ENCODE peak calls at places on chromosomes 7 and 10, in seven cellular contexts. V is GM12878, M is H1, F is HepG2, I is GM12892, A is K562, K is SK-N-SH. W is an unnamed sample.

GRCh38 chr10:117352724-117353123 is 22.5 kb downstream of the PDZD8 start:
- DNase-seq in V (no peak), M (no peak), F (no peak), I (no peak), A (peak), K (no peak), W (no peak)

GRCh38 chr10:30813872-30814471 is 184.4 kb upstream of the LYZL2 start:
- DNase-seq in V (no peak), M (no peak), F (no peak), I (no peak), A (no peak), K (no peak), W (no peak)

GRCh38 chr10:27542812-27543211 is 38.7 kb downstream of the RAB18 start:
- DNase-seq in V (no peak), M (no peak), F (no peak), I (no peak), A (no peak), K (no peak), W (no peak)

GRCh38 chr10:100979821-100980272 is 7.5 kb downstream of the MRPL43 start:
- DNase-seq in V (no peak), M (no peak), F (no peak), I (no peak), A (no peak), K (no peak), W (no peak)

GRCh38 chr10:15725603-15726002 is 5.9 kb upstream of the ITGA8 start:
- DNase-seq in V (no peak), M (no peak), F (peak), I (no peak), A (peak), K (peak), W (no peak)

GRCh38 chr10:15879058-15879457 is 18.8 kb upstream of the MINDY3 start:
- DNase-seq in V (no peak), M (no peak), F (peak), I (no peak), A (peak), K (peak), W (no peak)

GRCh38 chr7:74501298-74501697 is 47.6 kb downstream of the GTF2IRD1 start:
- DNase-seq in V (no peak), M (no peak), F (no peak), I (no peak), A (no peak), K (no peak), W (no peak)

GRCh38 chr10:50618624-50619023 is 5.1 kb downstream of the SGMS1 start:
- DNase-seq in V (no peak), M (no peak), F (no peak), I (no peak), A (no peak), K (no peak), W (no peak)

GRCh38 chr10:103820101-103821062 is 35.0 kb downstream of the SH3PXD2A start:
- DNase-seq in V (no peak), M (no peak), F (no peak), I (no peak), A (no peak), K (peak), W (no peak)

GRCh38 chr10:131896403-131896802 is 4.4 kb upstream of the PPP2R2D start:
- DNase-seq in V (no peak), M (no peak), F (no peak), I (no peak), A (no peak), K (no peak), W (no peak)

GRCh38 chr7:36658603-36659516 is 65.4 kb downstream of the AOAH start:
- DNase-seq in V (no peak), M (no peak), F (peak), I (no peak), A (no peak), K (no peak), W (no peak)

GRCh38 chr10:126663880-126664279 is 6.6 kb downstream of the C10orf90 start:
- DNase-seq in V (no peak), M (no peak), F (no peak), I (no peak), A (no peak), K (no peak), W (no peak)

GRCh38 chr10:132877473-132877872 is 64.9 kb downstream of the CFAP46 start:
- DNase-seq in V (no peak), M (no peak), F (no peak), I (no peak), A (no peak), K (no peak), W (no peak)

GRCh38 chr7:4416436-4417092 is 265.5 kb upstream of the FOXK1 start:
- DNase-seq in V (no peak), M (no peak), F (no peak), I (no peak), A (peak), K (peak), W (no peak)

GRCh38 chr10:50988792-50989191 is 85.5 kb upstream of the PRKG1 start:
- DNase-seq in V (no peak), M (no peak), F (no peak), I (no peak), A (no peak), K (peak), W (no peak)

GRCh38 chr10:99612167-99612831 is 7.9 kb downstream of the SLC25A28 start:
- DNase-seq in V (no peak), M (no peak), F (peak), I (peak), A (peak), K (peak), W (peak)

GRCh38 chr7:79159040-79159664 is 294.3 kb downstream of the MAGI2 start:
- DNase-seq in V (no peak), M (no peak), F (no peak), I (no peak), A (no peak), K (no peak), W (no peak)

GRCh38 chr7:137715546-137715945 is 131.2 kb downstream of the DGKI start:
- DNase-seq in V (no peak), M (no peak), F (no peak), I (no peak), A (no peak), K (no peak), W (no peak)

GRCh38 chr7:137874390-137874789 is 27.6 kb upstream of the DGKI start:
- DNase-seq in V (no peak), M (no peak), F (no peak), I (no peak), A (no peak), K (peak), W (no peak)

GRCh38 chr7:91263359-91264082 is 712 bp upstream of the FZD1 start:
- DNase-seq in V (no peak), M (peak), F (no peak), I (no peak), A (peak), K (peak), W (no peak)

GRCh38 chr10:77886795-77887355 is 39.7 kb downstream of the DLG5 start:
- DNase-seq in V (no peak), M (no peak), F (no peak), I (no peak), A (no peak), K (no peak), W (no peak)

GRCh38 chr7:23284861-23285260 is 14.3 kb upstream of the MALSU1 start:
- DNase-seq in V (no peak), M (no peak), F (no peak), I (no peak), A (no peak), K (no peak), W (no peak)

GRCh38 chr7:137507096-137507495 is 163.6 kb upstream of the PTN start:
- DNase-seq in V (no peak), M (no peak), F (no peak), I (no peak), A (no peak), K (no peak), W (no peak)

GRCh38 chr10:48251152-48251524 is 23.4 kb downstream of the FRMPD2 start:
- DNase-seq in V (no peak), M (peak), F (peak), I (no peak), A (no peak), K (no peak), W (no peak)

GRCh38 chr10:12180221-12180974 is 15.3 kb downstream of the NUDT5 start:
- DNase-seq in V (no peak), M (no peak), F (no peak), I (no peak), A (no peak), K (no peak), W (no peak)

GRCh38 chr7:22267989-22268615 is 88.9 kb downstream of the RAPGEF5 start:
- DNase-seq in V (no peak), M (no peak), F (no peak), I (no peak), A (no peak), K (no peak), W (no peak)

GRCh38 chr7:96388620-96389383 is 66.9 kb upstream of the SLC25A13 start:
- DNase-seq in V (no peak), M (no peak), F (no peak), I (no peak), A (no peak), K (no peak), W (no peak)

GRCh38 chr10:32239770-32240169 is 107.2 kb downstream of the EPC1 start:
- DNase-seq in V (no peak), M (no peak), F (no peak), I (no peak), A (no peak), K (no peak), W (no peak)

GRCh38 chr10:122981066-122981464 is 864 bp downstream of the PSTK start:
- DNase-seq in V (no peak), M (no peak), F (peak), I (no peak), A (peak), K (peak), W (no peak)

GRCh38 chr7:140342732-140343514 is 55.4 kb downstream of the SLC37A3 start:
- DNase-seq in V (no peak), M (peak), F (peak), I (no peak), A (peak), K (peak), W (no peak)

GRCh38 chr10:101782811-101783735 is at the start of gene NPM3:
- DNase-seq in V (no peak), M (peak), F (peak), I (peak), A (peak), K (peak), W (peak)

GRCh38 chr7:132464740-132465139 is 111.5 kb downstream of the PLXNA4 start:
- DNase-seq in V (no peak), M (no peak), F (no peak), I (no peak), A (no peak), K (no peak), W (no peak)

GRCh38 chr7:18515067-18515466 is 19.5 kb downstream of the HDAC9 start:
- DNase-seq in V (no peak), M (no peak), F (no peak), I (no peak), A (no peak), K (no peak), W (no peak)

GRCh38 chr10:97319671-97320479 is 804 bp downstream of the FRAT1 start:
- DNase-seq in V (no peak), M (peak), F (peak), I (no peak), A (peak), K (peak), W (no peak)

GRCh38 chr10:17450024-17450423 is 4.4 kb downstream of the ST8SIA6 start:
- DNase-seq in V (no peak), M (peak), F (no peak), I (no peak), A (no peak), K (no peak), W (no peak)

GRCh38 chr7:3943779-3944520 is 642.9 kb downstream of the SDK1 start:
- DNase-seq in V (no peak), M (no peak), F (no peak), I (no peak), A (no peak), K (no peak), W (no peak)

GRCh38 chr7:16978358-16979244 is 96.8 kb upstream of the AGR3 start:
- DNase-seq in V (no peak), M (no peak), F (peak), I (no peak), A (no peak), K (no peak), W (no peak)

GRCh38 chr10:125023862-125024495 is 82.1 kb downstream of the ZRANB1 start:
- DNase-seq in V (no peak), M (no peak), F (no peak), I (no peak), A (no peak), K (peak), W (no peak)
- TF ChIP-seq POLR2AphosphoS5 in V (no peak), M (no peak), F (no peak), I (no peak), A (no peak), K (no peak), W (no peak)

GRCh38 chr7:7054252-7054830 is 128.0 kb upstream of the C1GALT1 start:
- DNase-seq in V (no peak), M (no peak), F (no peak), I (no peak), A (no peak), K (no peak), W (no peak)
- TF ChIP-seq TAF1 in V (no peak), M (no peak), F (no peak), I (no peak), A (no peak), K (no peak), W (no peak)

GRCh38 chr7:51078653-51079052 is 238.0 kb downstream of the COBL start:
- DNase-seq in V (no peak), M (no peak), F (no peak), I (no peak), A (no peak), K (no peak), W (no peak)
- TF ChIP-seq POLR2AphosphoS5 in V (no peak), M (no peak), F (no peak), I (no peak), A (no peak), K (no peak), W (no peak)

GRCh38 chr7:134141868-134142264 is 14.7 kb downstream of the LRGUK start:
- DNase-seq in V (no peak), M (no peak), F (no peak), I (no peak), A (no peak), K (no peak), W (no peak)

GRCh38 chr7:134140889-134141867 is 14.0 kb downstream of the LRGUK start:
- DNase-seq in V (no peak), M (peak), F (peak), I (peak), A (peak), K (peak), W (peak)
- TF ChIP-seq TAF1 in V (no peak), M (no peak), F (no peak), I (no peak), A (no peak), K (no peak), W (no peak)

W was measured in GM12891.